ENCODE peak calls at places on chromosome X, in eight cellular contexts. Z, U, Q, O, X, I, S and A are unnamed samples.

GRCh38 chrX:19342331-19342906 is 1.3 kb upstream of the PDHA1 start:
- DNase-seq in X (no peak), O (no peak), U (no peak), I (no peak), Q (no peak), Z (no peak), S (no peak), A (peak; percentile 5)

GRCh38 chrX:30659421-30659820 is 6.2 kb downstream of the GK start:
- DNase-seq in S (peak; percentile 80), Z (peak; percentile 70), Q (no peak), U (no peak), O (no peak), I (no peak), X (no peak), A (no peak)

GRCh38 chrX:123121241-123121640 is 62.8 kb upstream of the GRIA3 start:
- DNase-seq in Z (peak; percentile 9), Q (no peak), I (no peak), O (no peak), U (no peak), X (no peak), S (peak; percentile 28), A (no peak)

GRCh38 chrX:65534450-65535292 is at the start of gene LAS1L:
- DNase-seq in Z (peak; percentile 88), Q (peak; percentile 91), S (peak; percentile 94), I (peak; percentile 96), U (peak; percentile 92), O (peak; percentile 38), X (peak; percentile 94), A (peak; percentile 94)

GRCh38 chrX:119374736-119375135 is 24.4 kb upstream of the SLC25A43 start:
- DNase-seq in U (no peak), X (no peak), I (no peak), Q (no peak), Z (no peak), O (no peak), S (peak; percentile 79), A (no peak)

GRCh38 chrX:140524556-140524955 is 19.7 kb upstream of the SOX3 start:
- DNase-seq in Q (no peak), O (no peak), X (no peak), Z (no peak), U (no peak), I (no peak), S (peak; percentile 77), A (no peak)

GRCh38 chrX:16250296-16250695 is 83.0 kb downstream of the MAGEB17 start:
- DNase-seq in X (no peak), Z (peak; percentile 7), U (no peak), S (peak; percentile 11), Q (no peak), O (no peak), I (no peak), A (no peak)

GRCh38 chrX:139720136-139720535 is 12.2 kb upstream of the MCF2 start:
- DNase-seq in U (no peak), Z (no peak), O (no peak), S (peak; percentile 76), I (no peak), Q (no peak), X (no peak), A (no peak)

GRCh38 chrX:102711872-102712215 is 404 bp upstream of the GPRASP2 start:
- DNase-seq in I (no peak), S (no peak), Z (no peak), X (no peak), U (no peak), Q (no peak), O (no peak), A (no peak)

GRCh38 chrX:11151799-11152591 is 40.9 kb downstream of the HCCS start:
- DNase-seq in S (no peak), I (peak; percentile 6), Q (no peak), X (no peak), O (no peak), Z (no peak), U (no peak), A (no peak)

GRCh38 chrX:41127476-41128192 is 42.4 kb downstream of the USP9X start:
- DNase-seq in I (no peak), Z (no peak), Q (no peak), S (no peak), O (no peak), U (no peak), X (no peak), A (no peak)

GRCh38 chrX:41164469-41164868 is 79.2 kb downstream of the USP9X start:
- DNase-seq in X (no peak), U (no peak), O (no peak), Z (no peak), S (no peak), Q (no peak), I (peak; percentile 1), A (no peak)

GRCh38 chrX:24069877-24070276 is 15.1 kb downstream of the EIF2S3 start:
- DNase-seq in X (no peak), Q (no peak), Z (no peak), O (no peak), U (no peak), I (no peak), S (no peak), A (no peak)

GRCh38 chrX:107454302-107454701 is 4.8 kb downstream of the FRMPD3 start:
- DNase-seq in X (no peak), Z (no peak), I (no peak), Q (no peak), U (no peak), S (peak; percentile 6), O (no peak), A (no peak)

GRCh38 chrX:53223955-53224859 is 800 bp downstream of the KDM5C start:
- DNase-seq in X (peak; percentile 78), O (peak; percentile 21), U (peak; percentile 67), S (peak; percentile 49), I (peak; percentile 26), Z (no peak), Q (peak; percentile 43), A (no peak)

GRCh38 chrX:82333575-82333974 is 1131.7 kb downstream of the SH3BGRL start:
- DNase-seq in X (no peak), U (no peak), S (no peak), Z (no peak), O (no peak), Q (no peak), I (no peak), A (no peak)